ENCODE peak calls at places on chromosomes 2 and 18, in ten cellular contexts. Z is right atrium auricular region; X is NT2/D1; J is CD4-positive, CD25-positive, alpha-beta regulatory T cell; P is mucosa of descending colon; V is CD8-positive, alpha-beta T cell; M is left ventricle myocardium inferior; C is tibial nerve; R is A549; K is IMR-90. Y is an unnamed sample.

GRCh38 chr18:36301884-36302283 is 4.4 kb downstream of the FHOD3 start:
- DNase-seq in Z (no peak), X (no peak), J (no peak), P (no peak), V (no peak), M (no peak), C (no peak), R (no peak), K (no peak), Y (no peak)

GRCh38 chr2:133760366-133760765 is 192.1 kb upstream of the NCKAP5 start:
- DNase-seq in Z (no peak), X (no peak), J (no peak), P (no peak), V (no peak), M (no peak), C (no peak), R (no peak), K (peak; percentile 95), Y (no peak)

GRCh38 chr2:152486048-152486736 is 151.2 kb downstream of the FMNL2 start:
- DNase-seq in Z (no peak), X (no peak), J (no peak), P (no peak), V (no peak), M (no peak), C (no peak), R (peak; percentile 68), K (no peak), Y (no peak)

GRCh38 chr2:128594273-128594910 is 275.7 kb upstream of the HS6ST1 start:
- DNase-seq in Z (peak; percentile 18), X (no peak), J (no peak), P (no peak), V (no peak), M (no peak), C (no peak), R (no peak), K (no peak), Y (no peak)

GRCh38 chr2:63364866-63365265 is 223.4 kb downstream of the WDPCP start:
- DNase-seq in Z (no peak), X (no peak), J (no peak), P (no peak), V (no peak), M (no peak), C (no peak), R (no peak), K (no peak), Y (no peak)

GRCh38 chr2:127770973-127771735 is 39.8 kb downstream of the WDR33 start:
- DNase-seq in Z (no peak), X (no peak), J (no peak), P (no peak), V (no peak), M (no peak), C (no peak), R (peak; percentile 66), K (peak; percentile 98), Y (no peak)

GRCh38 chr18:21538230-21538629 is 62.3 kb downstream of the ESCO1 start:
- DNase-seq in Z (no peak), X (no peak), J (no peak), P (no peak), V (no peak), M (no peak), C (no peak), R (no peak), K (no peak), Y (no peak)

GRCh38 chr2:160406591-160407392 is 86.8 kb downstream of the RBMS1 start:
- DNase-seq in Z (no peak), X (no peak), J (peak; percentile 61), P (peak; percentile 57), V (peak; percentile 58), M (peak; percentile 48), C (peak; percentile 82), R (peak; percentile 88), K (peak; percentile 80), Y (peak; percentile 74)

GRCh38 chr2:545711-546650 is 131.2 kb downstream of the TMEM18 start:
- DNase-seq in Z (no peak), X (no peak), J (no peak), P (no peak), V (no peak), M (no peak), C (no peak), R (no peak), K (no peak), Y (no peak)

GRCh38 chr2:168935810-168936581 is 34.9 kb downstream of the G6PC2 start:
- DNase-seq in Z (no peak), X (no peak), J (no peak), P (no peak), V (no peak), M (no peak), C (no peak), R (no peak), K (peak; percentile 19), Y (no peak)

GRCh38 chr2:234873828-234874173 is 78.0 kb upstream of the SH3BP4 start:
- DNase-seq in Z (peak; percentile 64), X (no peak), J (no peak), P (peak; percentile 38), V (no peak), M (no peak), C (no peak), R (peak; percentile 33), K (peak; percentile 70), Y (no peak)

GRCh38 chr2:134917219-134917957 is 1.2 kb upstream of the CCNT2 start:
- DNase-seq in Z (no peak), X (no peak), J (peak; percentile 5), P (peak; percentile 57), V (no peak), M (peak; percentile 21), C (no peak), R (peak; percentile 12), K (no peak), Y (no peak)

GRCh38 chr2:20254731-20255130 is 29.8 kb upstream of the SDC1 start:
- DNase-seq in Z (no peak), X (no peak), J (no peak), P (no peak), V (no peak), M (no peak), C (no peak), R (no peak), K (no peak), Y (no peak)

GRCh38 chr18:7626175-7626921 is 59.2 kb downstream of the PTPRM start:
- DNase-seq in Z (no peak), X (no peak), J (no peak), P (no peak), V (no peak), M (no peak), C (no peak), R (no peak), K (no peak), Y (no peak)

GRCh38 chr2:39516347-39517101 is 79.4 kb upstream of the MAP4K3 start:
- DNase-seq in Z (no peak), X (peak; percentile 60), J (no peak), P (no peak), V (no peak), M (peak; percentile 55), C (no peak), R (no peak), K (peak; percentile 58), Y (no peak)

GRCh38 chr2:112831380-112831930 is 5.1 kb downstream of the IL1B start:
- DNase-seq in Z (no peak), X (no peak), J (no peak), P (no peak), V (no peak), M (no peak), C (no peak), R (no peak), K (no peak), Y (no peak)
- H3K9me3 ChIP-seq in Z (no peaks in the 10 kb centered on the region), X (no peaks in the 10 kb centered on the region), J (no peaks in the 10 kb centered on the region), P (no peaks in the 10 kb centered on the region), V (no peaks in the 10 kb centered on the region), M (no peaks in the 10 kb centered on the region), C (no peaks in the 10 kb centered on the region), R (no peaks in the 10 kb centered on the region), K (no peaks in the 10 kb centered on the region), Y (no peaks in the 10 kb centered on the region)

GRCh38 chr2:204743368-204743960 is 198.2 kb downstream of the PARD3B start:
- DNase-seq in Z (no peak), X (no peak), J (no peak), P (no peak), V (no peak), M (no peak), C (no peak), R (no peak), K (peak; percentile 52), Y (no peak)

GRCh38 chr2:204749319-204749718 is 204.0 kb downstream of the PARD3B start:
- DNase-seq in Z (no peak), X (no peak), J (no peak), P (no peak), V (no peak), M (no peak), C (no peak), R (no peak), K (peak; percentile 81), Y (no peak)

GRCh38 chr2:204753841-204754240 is 208.6 kb downstream of the PARD3B start:
- DNase-seq in Z (no peak), X (no peak), J (no peak), P (no peak), V (no peak), M (no peak), C (no peak), R (no peak), K (peak; percentile 59), Y (no peak)

GRCh38 chr2:204751472-204751871 is 206.2 kb downstream of the PARD3B start:
- DNase-seq in Z (no peak), X (no peak), J (no peak), P (no peak), V (no peak), M (no peak), C (no peak), R (no peak), K (no peak), Y (no peak)

GRCh38 chr2:204748286-204748685 is 203.0 kb downstream of the PARD3B start:
- DNase-seq in Z (no peak), X (no peak), J (no peak), P (no peak), V (no peak), M (no peak), C (no peak), R (no peak), K (no peak), Y (no peak)
- H3K9me3 ChIP-seq in Z (no peaks in the 10 kb centered on the region), X (no peaks in the 10 kb centered on the region), J (no peaks in the 10 kb centered on the region), P (no peaks in the 10 kb centered on the region), V (no peaks in the 10 kb centered on the region), M (peaks cover 12% of the 10 kb centered on the region), C (no peaks in the 10 kb centered on the region), R (no peaks in the 10 kb centered on the region), K (no peaks in the 10 kb centered on the region), Y (no peaks in the 10 kb centered on the region)

DNA sequence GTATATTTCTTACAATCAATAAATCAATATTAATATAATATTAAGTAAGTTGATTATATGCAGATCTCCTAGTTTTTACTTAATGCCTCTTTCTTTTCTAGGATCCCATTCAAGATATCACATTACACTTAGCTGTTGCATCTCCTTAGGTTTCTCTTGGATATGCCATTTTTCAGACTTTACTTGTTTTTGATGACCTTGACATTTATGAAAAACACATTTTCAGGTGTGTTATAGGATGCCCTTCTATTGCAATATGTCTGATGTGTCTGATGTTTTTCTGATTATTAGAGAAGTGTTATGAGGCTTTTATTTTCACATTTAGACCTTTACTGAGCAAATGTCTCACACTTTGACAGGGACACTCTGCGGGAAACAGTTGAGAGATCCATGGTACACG is 933.6 kb upstream of the CNTNAP5 start:
- DNase-seq in Z (no peak), X (no peak), J (no peak), P (no peak), V (no peak), M (no peak), C (no peak), R (no peak), K (no peak), Y (no peak)
- H3K9me3 ChIP-seq in Z (no peaks in the 10 kb centered on the region), X (no peaks in the 10 kb centered on the region), J (peaks cover 2% of the 10 kb centered on the region), P (no peaks in the 10 kb centered on the region), V (no peaks in the 10 kb centered on the region), M (no peaks in the 10 kb centered on the region), C (no peaks in the 10 kb centered on the region), R (no peaks in the 10 kb centered on the region), K (peaks cover 8% of the 10 kb centered on the region), Y (no peaks in the 10 kb centered on the region)

GRCh38 chr2:45856391-45857055 is 205.0 kb downstream of the PRKCE start:
- DNase-seq in Z (no peak), X (no peak), J (no peak), P (no peak), V (no peak), M (no peak), C (no peak), R (no peak), K (no peak), Y (no peak)
- H3K9me3 ChIP-seq in Z (no peaks in the 10 kb centered on the region), X (no peaks in the 10 kb centered on the region), J (no peaks in the 10 kb centered on the region), P (no peaks in the 10 kb centered on the region), V (no peaks in the 10 kb centered on the region), M (no peaks in the 10 kb centered on the region), C (no peaks in the 10 kb centered on the region), R (no peaks in the 10 kb centered on the region), K (no peaks in the 10 kb centered on the region), Y (no peaks in the 10 kb centered on the region)